ENCODE peak calls at places on chromosomes 4 and X, in five cellular contexts. N is astrocyte, F is nephron progenitor cell, L is T-helper 1 cell, E is endothelial cell. M is an unnamed sample.

GRCh38 chr4:98682719-98683118 is 24.3 kb upstream of the TSPAN5 start:
- DNase-seq in F (no peak), E (no peak), L (no peak), N (peak; percentile 59), M (no peak)

GRCh38 chr4:2937986-2938385 is 25.2 kb downstream of the NOP14 start:
- DNase-seq in N (no peak), F (no peak), E (no peak), L (no peak), M (no peak)

GRCh38 chrX:125977851-125978250 is 188.2 kb downstream of the DCAF12L2 start:
- DNase-seq in L (no peak), E (no peak), N (no peak), F (no peak), M (no peak)

GRCh38 chrX:77447339-77448149 is at the start of gene FGF16:
- DNase-seq in L (no peak), E (peak; percentile 16), N (no peak), F (peak; percentile 33), M (no peak)

GRCh38 chrX:39336709-39337294 is 535.5 kb downstream of the MID1IP1 start:
- DNase-seq in L (no peak), N (no peak), E (no peak), F (no peak), M (no peak)

GRCh38 chr4:137892134-137892533 is 350.0 kb downstream of the SLC7A11 start:
- DNase-seq in L (no peak), E (no peak), F (no peak), N (peak; percentile 3), M (no peak)

GRCh38 chrX:6026980-6027379 is 201.7 kb downstream of the NLGN4X start:
- DNase-seq in L (no peak), F (no peak), N (no peak), E (peak; percentile 5), M (no peak)

GRCh38 chr4:4395849-4396627 is 9.1 kb downstream of the NSG1 start:
- DNase-seq in L (no peak), F (peak; percentile 48), N (peak; percentile 6), E (no peak), M (no peak)

GRCh38 chr4:73098713-73099112 is 29.2 kb upstream of the COX18 start:
- DNase-seq in L (no peak), N (no peak), F (no peak), E (no peak), M (no peak)

GRCh38 chrX:8820910-8821527 is 19.8 kb upstream of the FAM9A start:
- DNase-seq in E (peak; percentile 23), F (peak; percentile 23), N (no peak), L (no peak), M (no peak)